ENCODE peak calls at places on chromosomes 11 and 22, in nine cellular contexts. One of them, this sample, is unnamed.

GRCh38 chr11:74081428-74081827 is 72.5 kb upstream of the UCP3 start:
- DNase-seq in spleen: no peak
- DNase-seq in cardiac muscle cell: no peak
- DNase-seq in LoVo: no peak
- DNase-seq in ACHN: no peak
- DNase-seq in ELF-1: no peak
- DNase-seq in T-helper 2 cell: no peak
- DNase-seq in GM18507: no peak
- DNase-seq in activated effector memory CD4-positive, alpha-beta T cell treated with Interleukin-2 at 50 U/mL for 16 hours: no peak
- DNase-seq in this sample: no peak

GRCh38 chr11:103624708-103625623 is 411.5 kb upstream of the DDI1 start:
- DNase-seq in spleen: no peak
- DNase-seq in ELF-1: peak
- DNase-seq in ACHN: peak
- DNase-seq in cardiac muscle cell: peak
- DNase-seq in T-helper 2 cell: no peak
- DNase-seq in LoVo: no peak
- DNase-seq in GM18507: no peak
- DNase-seq in activated effector memory CD4-positive, alpha-beta T cell treated with Interleukin-2 at 50 U/mL for 16 hours: no peak
- DNase-seq in this sample: no peak

GRCh38 chr11:65425105-65425970 is 2.7 kb downstream of the NEAT1 start:
- DNase-seq in ELF-1: peak
- DNase-seq in activated effector memory CD4-positive, alpha-beta T cell treated with Interleukin-2 at 50 U/mL for 16 hours: peak
- DNase-seq in spleen: peak
- DNase-seq in LoVo: peak
- DNase-seq in T-helper 2 cell: peak
- DNase-seq in ACHN: peak
- DNase-seq in GM18507: no peak
- DNase-seq in cardiac muscle cell: peak
- DNase-seq in this sample: peak

GRCh38 chr11:130897262-130898182 is 18.8 kb downstream of the SNX19 start:
- DNase-seq in ELF-1: no peak
- DNase-seq in T-helper 2 cell: no peak
- DNase-seq in spleen: no peak
- DNase-seq in ACHN: peak
- DNase-seq in GM18507: no peak
- DNase-seq in LoVo: no peak
- DNase-seq in activated effector memory CD4-positive, alpha-beta T cell treated with Interleukin-2 at 50 U/mL for 16 hours: no peak
- DNase-seq in cardiac muscle cell: peak
- DNase-seq in this sample: no peak

GRCh38 chr11:61762798-61763197 is 10.4 kb downstream of the MYRF start:
- DNase-seq in LoVo: no peak
- DNase-seq in ACHN: no peak
- DNase-seq in ELF-1: no peak
- DNase-seq in cardiac muscle cell: no peak
- DNase-seq in T-helper 2 cell: no peak
- DNase-seq in GM18507: no peak
- DNase-seq in activated effector memory CD4-positive, alpha-beta T cell treated with Interleukin-2 at 50 U/mL for 16 hours: no peak
- DNase-seq in spleen: no peak
- DNase-seq in this sample: no peak

GRCh38 chr22:42800731-42801536 is 56.1 kb downstream of the ARFGAP3 start:
- DNase-seq in LoVo: no peak
- DNase-seq in T-helper 2 cell: no peak
- DNase-seq in cardiac muscle cell: no peak
- DNase-seq in activated effector memory CD4-positive, alpha-beta T cell treated with Interleukin-2 at 50 U/mL for 16 hours: no peak
- DNase-seq in spleen: no peak
- DNase-seq in ELF-1: no peak
- DNase-seq in GM18507: no peak
- DNase-seq in ACHN: no peak
- DNase-seq in this sample: no peak

GRCh38 chr22:29093501-29093921 is 20.7 kb downstream of the KREMEN1 start:
- DNase-seq in ELF-1: no peak
- DNase-seq in activated effector memory CD4-positive, alpha-beta T cell treated with Interleukin-2 at 50 U/mL for 16 hours: no peak
- DNase-seq in spleen: no peak
- DNase-seq in T-helper 2 cell: no peak
- DNase-seq in cardiac muscle cell: peak
- DNase-seq in GM18507: no peak
- DNase-seq in LoVo: no peak
- DNase-seq in ACHN: no peak
- DNase-seq in this sample: no peak

GRCh38 chr11:83249972-83250593 is 36.1 kb downstream of the CCDC90B start:
- DNase-seq in ACHN: peak
- DNase-seq in LoVo: peak
- DNase-seq in GM18507: peak
- DNase-seq in spleen: no peak
- DNase-seq in activated effector memory CD4-positive, alpha-beta T cell treated with Interleukin-2 at 50 U/mL for 16 hours: no peak
- DNase-seq in cardiac muscle cell: peak
- DNase-seq in ELF-1: no peak
- DNase-seq in T-helper 2 cell: peak
- DNase-seq in this sample: peak

GRCh38 chr22:23509571-23510302 is 70.4 kb downstream of the IGLL1 start:
- DNase-seq in GM18507: no peak
- DNase-seq in ELF-1: peak
- DNase-seq in ACHN: no peak
- DNase-seq in spleen: peak
- DNase-seq in LoVo: no peak
- DNase-seq in T-helper 2 cell: no peak
- DNase-seq in activated effector memory CD4-positive, alpha-beta T cell treated with Interleukin-2 at 50 U/mL for 16 hours: no peak
- DNase-seq in cardiac muscle cell: peak
- DNase-seq in this sample: no peak

GRCh38 chr22:30444632-30445437 is 19.3 kb downstream of the MTFP1 start:
- DNase-seq in T-helper 2 cell: peak
- DNase-seq in ACHN: peak
- DNase-seq in LoVo: peak
- DNase-seq in GM18507: peak
- DNase-seq in ELF-1: peak
- DNase-seq in activated effector memory CD4-positive, alpha-beta T cell treated with Interleukin-2 at 50 U/mL for 16 hours: peak
- DNase-seq in cardiac muscle cell: peak
- DNase-seq in spleen: no peak
- DNase-seq in this sample: no peak

GRCh38 chr22:48238966-48239365 is 1476.5 kb downstream of the TBC1D22A start:
- DNase-seq in ACHN: no peak
- DNase-seq in LoVo: no peak
- DNase-seq in activated effector memory CD4-positive, alpha-beta T cell treated with Interleukin-2 at 50 U/mL for 16 hours: no peak
- DNase-seq in GM18507: no peak
- DNase-seq in spleen: peak
- DNase-seq in T-helper 2 cell: no peak
- DNase-seq in ELF-1: no peak
- DNase-seq in cardiac muscle cell: no peak
- DNase-seq in this sample: no peak

This sample was measured in memory B cell.